ENCODE peak calls at places on chromosome 22, in seven cellular contexts. X, Z, V, D, W, R and M are unnamed samples.

GRCh38 chr22:46590334-46590733 is 29.9 kb upstream of the GRAMD4 start:
- DNase-seq in D (no peak), W (no peak), Z (no peak), X (no peak), R (no peak), V (no peak), M (no peak)

GRCh38 chr22:49833340-49834007 is 5.8 kb upstream of the BRD1 start:
- DNase-seq in W (peak; percentile 67), D (no peak), R (no peak), Z (no peak), V (no peak), X (no peak), M (peak; percentile 63)

GRCh38 chr22:19040581-19041402 is 81.4 kb downstream of the DGCR2 start:
- DNase-seq in D (no peak), R (no peak), V (no peak), W (no peak), Z (no peak), X (no peak), M (no peak)

GRCh38 chr22:50498322-50498861 is 9.1 kb downstream of the LMF2 start:
- DNase-seq in D (peak; percentile 65), X (peak; percentile 84), R (peak; percentile 91), Z (peak; percentile 83), V (no peak), W (peak; percentile 66), M (peak; percentile 72)

GRCh38 chr22:46586123-46586519 is 34.1 kb upstream of the GRAMD4 start:
- DNase-seq in D (no peak), Z (no peak), R (peak; percentile 52), X (no peak), V (no peak), W (no peak), M (no peak)

GRCh38 chr22:43910178-43910695 is 13.4 kb upstream of the PNPLA3 start:
- DNase-seq in Z (no peak), X (no peak), R (no peak), D (no peak), W (peak; percentile 50), V (no peak), M (no peak)

GRCh38 chr22:35135165-35135564 is 69.2 kb downstream of the ISX start:
- DNase-seq in D (no peak), V (no peak), R (no peak), X (no peak), Z (no peak), W (no peak), M (no peak)

GRCh38 chr22:18076060-18076497 is 1.7 kb upstream of the PEX26 start:
- DNase-seq in R (peak; percentile 94), D (peak; percentile 92), X (peak; percentile 63), W (peak; percentile 85), Z (peak; percentile 65), V (peak; percentile 62), M (peak; percentile 52)

GRCh38 chr22:45608763-45609180 is 62.9 kb upstream of the ATXN10 start:
- DNase-seq in V (no peak), R (no peak), D (no peak), Z (no peak), X (no peak), W (peak; percentile 83), M (peak; percentile 55)

GRCh38 chr22:25076281-25076680 is 123.4 kb upstream of the CRYBB3 start:
- DNase-seq in V (no peak), X (no peak), D (no peak), W (no peak), Z (no peak), R (no peak), M (no peak)

GRCh38 chr22:49527611-49528419 is 299.9 kb downstream of the BRD1 start:
- DNase-seq in W (no peak), Z (no peak), R (no peak), X (no peak), D (no peak), V (no peak), M (no peak)

GRCh38 chr22:25751174-25751581 is 9.2 kb downstream of the MYO18B start:
- DNase-seq in W (no peak), V (no peak), X (no peak), R (no peak), Z (no peak), D (no peak), M (peak; percentile 53)

GRCh38 chr22:49062155-49063039 is 765.3 kb downstream of the BRD1 start:
- DNase-seq in R (no peak), W (no peak), X (no peak), Z (no peak), V (no peak), D (no peak), M (no peak)

GRCh38 chr22:32804036-32804435 is 2.5 kb downstream of the TIMP3 start:
- DNase-seq in V (no peak), D (no peak), X (no peak), W (peak; percentile 46), Z (no peak), R (no peak), M (no peak)

GRCh38 chr22:49853981-49854791 is 542 bp downstream of the ZBED4 start:
- DNase-seq in Z (peak; percentile 53), V (no peak), W (peak; percentile 29), D (peak; percentile 51), R (peak; percentile 57), X (peak; percentile 50), M (no peak)

GRCh38 chr22:50444663-50445062 is 30.2 kb downstream of the SBF1 start:
- DNase-seq in R (no peak), W (peak; percentile 21), V (peak; percentile 31), D (peak; percentile 62), Z (no peak), X (peak; percentile 62), M (peak; percentile 77)

GRCh38 chr22:25153961-25154685 is 45.5 kb upstream of the CRYBB3 start:
- DNase-seq in W (peak; percentile 92), R (peak; percentile 54), D (peak; percentile 55), Z (peak; percentile 52), V (peak; percentile 55), X (peak; percentile 80), M (peak; percentile 83)

DNA sequence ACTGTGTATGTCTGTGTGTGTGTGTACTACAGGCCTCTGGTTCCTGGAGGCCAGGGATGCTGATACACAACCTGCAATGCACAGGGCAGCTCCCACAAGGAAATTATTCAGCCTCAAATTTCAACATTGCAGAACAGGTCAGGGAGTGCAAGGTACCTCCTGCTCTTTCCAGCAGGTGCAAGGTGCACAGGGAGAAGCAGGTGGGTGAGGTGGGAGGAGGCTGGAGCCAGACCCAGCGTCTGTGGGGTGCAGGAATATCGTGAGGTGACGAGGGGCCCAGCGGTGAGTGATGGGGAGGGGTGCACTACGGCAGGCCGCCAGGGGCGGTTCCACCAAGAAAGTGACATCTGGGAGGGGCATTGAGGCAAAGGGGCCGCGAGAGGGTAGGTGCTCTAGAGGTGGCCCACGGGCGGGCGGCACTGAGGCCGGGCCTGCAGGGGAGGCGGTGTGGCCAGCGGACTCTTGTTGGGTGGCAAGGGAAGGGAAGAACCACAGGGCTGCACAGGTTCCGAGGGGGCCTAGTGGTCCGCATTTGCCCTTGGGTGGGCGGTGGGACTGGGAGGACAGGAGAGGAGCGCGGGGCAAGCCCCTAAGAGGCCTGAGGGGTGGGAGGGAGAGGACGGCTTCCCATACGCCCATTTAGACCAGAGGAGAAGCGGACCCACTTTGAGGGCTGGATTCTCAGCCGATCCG is 21.6 kb downstream of the DGCR6L start:
- DNase-seq in D (no peak), V (no peak), X (no peak), Z (no peak), W (peak; percentile 6), R (peak; percentile 43), M (no peak)
- H3K4me3 ChIP-seq in D (no peak overlapping the region), V (peak overlapping the region; percentile 70), X (peak overlapping the region; percentile 58), Z (no peak overlapping the region), W (no peak overlapping the region), R (peak overlapping the region; percentile 73), M (no peak overlapping the region)

GRCh38 chr22:48052621-48052890 is 1290.1 kb downstream of the TBC1D22A start:
- DNase-seq in Z (no peak), D (no peak), R (no peak), W (no peak), X (no peak), V (no peak), M (no peak)

GRCh38 chr22:48050836-48051235 is 1288.4 kb downstream of the TBC1D22A start:
- DNase-seq in Z (no peak), W (no peak), R (no peak), V (no peak), X (no peak), D (no peak), M (no peak)

GRCh38 chr22:48051796-48052620 is 1289.6 kb downstream of the TBC1D22A start:
- DNase-seq in X (no peak), Z (no peak), D (no peak), R (no peak), V (no peak), W (no peak), M (no peak)

GRCh38 chr22:48047722-48048500 is 1285.5 kb downstream of the TBC1D22A start:
- DNase-seq in X (no peak), D (no peak), Z (no peak), W (no peak), R (no peak), V (no peak), M (no peak)

GRCh38 chr22:48049116-48049515 is 1286.7 kb downstream of the TBC1D22A start:
- DNase-seq in W (no peak), R (no peak), X (no peak), D (no peak), V (no peak), Z (no peak), M (no peak)
- H3K4me1 ChIP-seq in W (no peaks in the 10 kb centered on the region), R (no peaks in the 10 kb centered on the region), X (no peaks in the 10 kb centered on the region), D (no peaks in the 10 kb centered on the region), V (no peaks in the 10 kb centered on the region), Z (no peaks in the 10 kb centered on the region), M (no peaks in the 10 kb centered on the region)

DNA sequence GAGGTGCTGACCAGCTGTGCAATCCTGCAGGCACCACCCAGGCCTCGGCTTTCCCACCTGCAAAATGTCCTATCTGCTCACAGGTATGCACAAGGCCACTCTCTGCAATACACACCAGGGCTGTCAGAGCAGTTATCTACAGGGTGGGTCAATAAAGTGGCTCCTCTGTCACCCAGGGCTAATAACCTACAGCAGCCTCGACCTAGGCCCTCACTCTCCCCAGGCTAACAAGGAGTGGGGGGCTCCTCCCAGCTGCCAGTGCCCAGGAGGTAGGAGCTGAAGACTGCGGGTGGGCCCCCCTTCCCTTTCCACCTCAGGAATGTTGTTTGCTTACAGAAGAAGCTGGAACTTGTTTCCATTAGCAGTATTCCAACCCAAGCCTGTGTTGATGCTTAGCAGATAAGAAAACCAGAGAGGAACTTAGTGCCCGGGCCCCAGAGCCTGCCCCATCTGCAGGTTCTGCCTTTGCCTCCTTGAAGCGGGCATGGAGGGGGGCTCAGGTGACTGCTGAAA is 26.8 kb downstream of the MYH9 start:
- DNase-seq in X (no peak), R (peak; percentile 56), Z (no peak), D (peak; percentile 67), V (no peak), W (no peak), M (no peak)
- H3K4me3 ChIP-seq in X (peak overlapping the region; percentile 6), R (peak overlapping the region; percentile 29), Z (no peak overlapping the region), D (no peak overlapping the region), V (no peak overlapping the region), W (no peak overlapping the region), M (no peak overlapping the region)

GRCh38 chr22:22941831-22942510 is 54.4 kb downstream of the IGLL5 start:
- DNase-seq in Z (no peak), X (peak; percentile 4), R (no peak), V (no peak), W (no peak), D (no peak), M (no peak)

GRCh38 chr22:22944268-22944985 is 56.8 kb downstream of the IGLL5 start:
- DNase-seq in R (peak; percentile 14), D (no peak), X (peak; percentile 4), V (no peak), Z (no peak), W (no peak), M (no peak)

GRCh38 chr22:22942511-22943329 is 55.1 kb downstream of the IGLL5 start:
- DNase-seq in R (peak; percentile 93), Z (peak; percentile 81), V (peak; percentile 32), D (peak; percentile 41), X (peak; percentile 82), W (peak; percentile 11), M (peak; percentile 22)

GRCh38 chr22:22943521-22944267 is 56.1 kb downstream of the IGLL5 start:
- DNase-seq in D (no peak), Z (peak; percentile 61), X (peak; percentile 7), W (no peak), V (no peak), R (peak; percentile 39), M (no peak)

GRCh38 chr22:22945195-22945594 is 57.6 kb downstream of the IGLL5 start:
- DNase-seq in R (no peak), Z (no peak), X (peak; percentile 5), V (no peak), W (no peak), D (no peak), M (no peak)
- H3K4me1 ChIP-seq in R (no peaks in the 10 kb centered on the region), Z (peaks cover 7% of the 10 kb centered on the region), X (no peaks in the 10 kb centered on the region), V (no peaks in the 10 kb centered on the region), W (no peaks in the 10 kb centered on the region), D (no peaks in the 10 kb centered on the region), M (no peaks in the 10 kb centered on the region)